ENCODE peak calls at places on chromosome 16, in four cellular contexts. R, A, Z and I are unnamed samples.
A peak's percentile ranks its signal among the peaks of the same experiment; 100 is the strongest.

GRCh38 chr16:87725596-87726235 is 40.1 kb downstream of the KLHDC4 start:
- DNase-seq in R (no peak), A (no peak), Z (peak; percentile 9), I (peak; percentile 21)

GRCh38 chr16:5668553-5668952 is 571.0 kb upstream of the EEF2KMT start:
- DNase-seq in R (no peak), A (no peak), Z (no peak), I (no peak)

GRCh38 chr16:5900046-5900445 is 802.5 kb upstream of the EEF2KMT start:
- DNase-seq in R (no peak), A (no peak), Z (no peak), I (no peak)

GRCh38 chr16:66491716-66492064 is 58.2 kb downstream of the TK2 start:
- DNase-seq in R (no peak), A (no peak), Z (no peak), I (no peak)

GRCh38 chr16:25877103-25877502 is 185.3 kb downstream of the HS3ST4 start:
- DNase-seq in R (no peak), A (no peak), Z (no peak), I (no peak)

GRCh38 chr16:66028505-66029216 is 337.8 kb upstream of the CDH5 start:
- DNase-seq in R (no peak), A (no peak), Z (no peak), I (no peak)

GRCh38 chr16:53912155-53912554 is 208.2 kb downstream of the FTO start:
- DNase-seq in R (no peak), A (no peak), Z (peak; percentile 62), I (no peak)

GRCh38 chr16:80300876-80301275 is 239.9 kb upstream of the DYNLRB2 start:
- DNase-seq in R (no peak), A (no peak), Z (no peak), I (no peak)

GRCh38 chr16:50279142-50279865 is 13.0 kb downstream of the ADCY7 start:
- DNase-seq in R (no peak), A (no peak), Z (peak; percentile 42), I (peak; percentile 19)

GRCh38 chr16:4301177-4301576 is 14.7 kb upstream of the GLIS2 start:
- DNase-seq in R (no peak), A (no peak), Z (no peak), I (no peak)

GRCh38 chr16:84303023-84303422 is 8.3 kb downstream of the WFDC1 start:
- DNase-seq in R (no peak), A (no peak), Z (no peak), I (no peak)